ENCODE peak calls at places on chromosomes 16 and 17, in seven cellular contexts. One of them, this sample, is unnamed.

GRCh38 chr17:21285164-21286065 is 904 bp downstream of the MAP2K3 start:
- DNase-seq in left lung: no peak
- DNase-seq in uterus: no peak
- DNase-seq in lower leg skin: no peak
- DNase-seq in fibroblast of pulmonary artery: peak; percentile 79
- DNase-seq in PC-3: peak; percentile 55
- DNase-seq in RWPE1: no peak
- DNase-seq in this sample: peak; percentile 61

GRCh38 chr16:68893710-68894705 is 50.7 kb downstream of the TANGO6 start:
- DNase-seq in fibroblast of pulmonary artery: peak; percentile 54
- DNase-seq in PC-3: peak; percentile 8
- DNase-seq in left lung: no peak
- DNase-seq in lower leg skin: no peak
- DNase-seq in uterus: no peak
- DNase-seq in RWPE1: no peak
- DNase-seq in this sample: no peak

GRCh38 chr17:31398381-31399275 is 7.2 kb downstream of the RAB11FIP4 start:
- DNase-seq in left lung: no peak
- DNase-seq in uterus: no peak
- DNase-seq in lower leg skin: no peak
- DNase-seq in fibroblast of pulmonary artery: no peak
- DNase-seq in PC-3: no peak
- DNase-seq in RWPE1: no peak
- DNase-seq in this sample: no peak

GRCh38 chr17:58432806-58433573 is 15.7 kb upstream of the RNF43 start:
- DNase-seq in fibroblast of pulmonary artery: no peak
- DNase-seq in left lung: no peak
- DNase-seq in lower leg skin: no peak
- DNase-seq in RWPE1: no peak
- DNase-seq in PC-3: peak; percentile 28
- DNase-seq in uterus: no peak
- DNase-seq in this sample: no peak

GRCh38 chr17:41140360-41141132 is at the start of gene KRTAP4-6:
- DNase-seq in lower leg skin: no peak
- DNase-seq in fibroblast of pulmonary artery: no peak
- DNase-seq in uterus: no peak
- DNase-seq in PC-3: peak; percentile 86
- DNase-seq in RWPE1: peak; percentile 74
- DNase-seq in left lung: no peak
- DNase-seq in this sample: no peak

GRCh38 chr17:61403846-61404701 is 4.4 kb downstream of the TBX2 start:
- DNase-seq in PC-3: no peak
- DNase-seq in fibroblast of pulmonary artery: no peak
- DNase-seq in left lung: peak; percentile 73
- DNase-seq in RWPE1: peak; percentile 38
- DNase-seq in uterus: peak; percentile 16
- DNase-seq in lower leg skin: no peak
- DNase-seq in this sample: no peak

GRCh38 chr16:2237552-2238395 is 1.5 kb downstream of the DNASE1L2 start:
- DNase-seq in PC-3: no peak
- DNase-seq in lower leg skin: no peak
- DNase-seq in fibroblast of pulmonary artery: no peak
- DNase-seq in uterus: no peak
- DNase-seq in left lung: no peak
- DNase-seq in RWPE1: no peak
- DNase-seq in this sample: no peak

GRCh38 chr17:79739148-79740062 is 8.7 kb downstream of the ENPP7 start:
- DNase-seq in uterus: no peak
- DNase-seq in fibroblast of pulmonary artery: no peak
- DNase-seq in lower leg skin: no peak
- DNase-seq in left lung: no peak
- DNase-seq in RWPE1: no peak
- DNase-seq in PC-3: peak; percentile 61
- DNase-seq in this sample: no peak

GRCh38 chr16:89040391-89040790 is 53.3 kb upstream of the ACSF3 start:
- DNase-seq in lower leg skin: no peak
- DNase-seq in RWPE1: no peak
- DNase-seq in fibroblast of pulmonary artery: no peak
- DNase-seq in left lung: peak; percentile 39
- DNase-seq in uterus: no peak
- DNase-seq in PC-3: no peak
- DNase-seq in this sample: no peak

GRCh38 chr16:68298907-68299515 is 11.7 kb downstream of the SLC7A6OS start:
- DNase-seq in uterus: peak; percentile 31
- DNase-seq in lower leg skin: peak; percentile 70
- DNase-seq in RWPE1: peak; percentile 45
- DNase-seq in PC-3: peak; percentile 43
- DNase-seq in fibroblast of pulmonary artery: peak; percentile 74
- DNase-seq in left lung: no peak
- DNase-seq in this sample: peak; percentile 51

GRCh38 chr17:49845210-49845782 is 2.6 kb downstream of the TAC4 start:
- DNase-seq in lower leg skin: no peak
- DNase-seq in fibroblast of pulmonary artery: no peak
- DNase-seq in uterus: no peak
- DNase-seq in RWPE1: no peak
- DNase-seq in PC-3: no peak
- DNase-seq in left lung: no peak
- DNase-seq in this sample: peak; percentile 35

GRCh38 chr17:65020284-65020683 is 36.3 kb downstream of the GNA13 start:
- DNase-seq in fibroblast of pulmonary artery: peak; percentile 61
- DNase-seq in RWPE1: peak; percentile 64
- DNase-seq in lower leg skin: no peak
- DNase-seq in PC-3: peak; percentile 67
- DNase-seq in uterus: no peak
- DNase-seq in left lung: no peak
- DNase-seq in this sample: no peak

GRCh38 chr17:62064029-62064790 is 868 bp downstream of the MED13 start:
- DNase-seq in lower leg skin: no peak
- DNase-seq in PC-3: peak; percentile 67
- DNase-seq in RWPE1: peak; percentile 46
- DNase-seq in uterus: no peak
- DNase-seq in fibroblast of pulmonary artery: peak; percentile 27
- DNase-seq in left lung: no peak
- DNase-seq in this sample: no peak

GRCh38 chr16:74460542-74460941 is 39.3 kb upstream of the CLEC18B start:
- DNase-seq in left lung: no peak
- DNase-seq in uterus: no peak
- DNase-seq in RWPE1: no peak
- DNase-seq in fibroblast of pulmonary artery: no peak
- DNase-seq in lower leg skin: no peak
- DNase-seq in PC-3: no peak
- DNase-seq in this sample: no peak

GRCh38 chr16:78388920-78389564 is 289.6 kb downstream of the WWOX start:
- DNase-seq in lower leg skin: no peak
- DNase-seq in uterus: no peak
- DNase-seq in left lung: no peak
- DNase-seq in PC-3: no peak
- DNase-seq in fibroblast of pulmonary artery: no peak
- DNase-seq in RWPE1: no peak
- DNase-seq in this sample: no peak

GRCh38 chr17:8311131-8311790 is 1.2 kb downstream of the ARHGEF15 start:
- DNase-seq in left lung: peak; percentile 75
- DNase-seq in RWPE1: no peak
- DNase-seq in fibroblast of pulmonary artery: no peak
- DNase-seq in uterus: no peak
- DNase-seq in lower leg skin: no peak
- DNase-seq in PC-3: no peak
- DNase-seq in this sample: no peak

GRCh38 chr16:81873843-81874752 is 95.0 kb downstream of the PLCG2 start:
- DNase-seq in PC-3: peak; percentile 58
- DNase-seq in RWPE1: peak; percentile 73
- DNase-seq in uterus: peak; percentile 52
- DNase-seq in left lung: no peak
- DNase-seq in fibroblast of pulmonary artery: peak; percentile 47
- DNase-seq in lower leg skin: peak; percentile 24
- DNase-seq in this sample: no peak

GRCh38 chr16:3183445-3184139 is 4.4 kb upstream of the OR1F1 start:
- DNase-seq in PC-3: no peak
- DNase-seq in left lung: no peak
- DNase-seq in uterus: no peak
- DNase-seq in fibroblast of pulmonary artery: no peak
- DNase-seq in RWPE1: no peak
- DNase-seq in lower leg skin: no peak
- DNase-seq in this sample: no peak

GRCh38 chr16:27771201-27771910 is 221.4 kb downstream of the KATNIP start:
- DNase-seq in RWPE1: no peak
- DNase-seq in fibroblast of pulmonary artery: no peak
- DNase-seq in uterus: no peak
- DNase-seq in PC-3: no peak
- DNase-seq in lower leg skin: no peak
- DNase-seq in left lung: no peak
- DNase-seq in this sample: no peak

GRCh38 chr17:4537451-4538235 is 17.5 kb downstream of the MYBBP1A start:
- DNase-seq in uterus: no peak
- DNase-seq in RWPE1: no peak
- DNase-seq in PC-3: no peak
- DNase-seq in lower leg skin: no peak
- DNase-seq in left lung: no peak
- DNase-seq in fibroblast of pulmonary artery: no peak
- DNase-seq in this sample: no peak
- TF ChIP-seq CTCF in uterus: no peak
- TF ChIP-seq CTCF in RWPE1: no peak
- TF ChIP-seq CTCF in PC-3: no peak
- TF ChIP-seq CTCF in lower leg skin: no peak
- TF ChIP-seq CTCF in left lung: no peak
- TF ChIP-seq CTCF in fibroblast of pulmonary artery: no peak
- TF ChIP-seq CTCF in this sample: no peak

GRCh38 chr16:30775131-30775380 is 11.9 kb downstream of the ZNF629 start:
- DNase-seq in PC-3: no peak
- DNase-seq in lower leg skin: no peak
- DNase-seq in left lung: no peak
- DNase-seq in fibroblast of pulmonary artery: no peak
- DNase-seq in RWPE1: no peak
- DNase-seq in uterus: no peak
- DNase-seq in this sample: no peak
- TF ChIP-seq CTCF in PC-3: no peak
- TF ChIP-seq CTCF in lower leg skin: no peak
- TF ChIP-seq CTCF in left lung: no peak
- TF ChIP-seq CTCF in fibroblast of pulmonary artery: no peak
- TF ChIP-seq CTCF in RWPE1: no peak
- TF ChIP-seq CTCF in uterus: no peak
- TF ChIP-seq CTCF in this sample: no peak

GRCh38 chr17:70901870-70902269 is 732.5 kb downstream of the KCNJ2 start:
- DNase-seq in uterus: no peak
- DNase-seq in PC-3: no peak
- DNase-seq in fibroblast of pulmonary artery: no peak
- DNase-seq in left lung: no peak
- DNase-seq in RWPE1: no peak
- DNase-seq in lower leg skin: no peak
- DNase-seq in this sample: no peak
- TF ChIP-seq CTCF in uterus: no peak
- TF ChIP-seq CTCF in PC-3: peak; percentile 55
- TF ChIP-seq CTCF in fibroblast of pulmonary artery: no peak
- TF ChIP-seq CTCF in left lung: no peak
- TF ChIP-seq CTCF in RWPE1: no peak
- TF ChIP-seq CTCF in lower leg skin: no peak
- TF ChIP-seq CTCF in this sample: no peak

DNA sequence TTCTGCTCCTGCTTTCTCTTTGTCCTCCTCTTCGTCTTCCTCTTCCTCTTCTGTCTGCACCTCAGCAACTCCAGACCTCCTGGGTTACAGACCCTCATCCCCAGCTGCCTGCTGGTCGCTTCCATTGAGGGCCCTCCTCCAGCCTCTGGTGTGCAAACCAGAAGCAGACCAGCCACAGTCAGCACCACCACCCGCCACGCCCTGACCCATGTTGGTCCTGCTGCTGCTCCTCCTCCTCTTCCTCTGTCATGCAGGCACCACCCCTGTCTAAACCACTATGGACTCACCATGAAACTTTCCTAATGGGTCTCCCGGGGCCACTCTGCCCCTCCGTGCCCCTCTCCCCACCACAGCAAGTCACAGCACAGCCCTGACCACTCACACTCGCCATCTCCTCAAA is 11.4 kb upstream of the OGFOD3 start:
- DNase-seq in RWPE1: no peak
- DNase-seq in left lung: peak; percentile 25
- DNase-seq in uterus: no peak
- DNase-seq in PC-3: no peak
- DNase-seq in fibroblast of pulmonary artery: no peak
- DNase-seq in lower leg skin: no peak
- DNase-seq in this sample: no peak
- TF ChIP-seq CTCF in RWPE1: no peak
- TF ChIP-seq CTCF in left lung: no peak
- TF ChIP-seq CTCF in uterus: no peak
- TF ChIP-seq CTCF in PC-3: no peak
- TF ChIP-seq CTCF in fibroblast of pulmonary artery: no peak
- TF ChIP-seq CTCF in lower leg skin: no peak
- TF ChIP-seq CTCF in this sample: no peak

DNA sequence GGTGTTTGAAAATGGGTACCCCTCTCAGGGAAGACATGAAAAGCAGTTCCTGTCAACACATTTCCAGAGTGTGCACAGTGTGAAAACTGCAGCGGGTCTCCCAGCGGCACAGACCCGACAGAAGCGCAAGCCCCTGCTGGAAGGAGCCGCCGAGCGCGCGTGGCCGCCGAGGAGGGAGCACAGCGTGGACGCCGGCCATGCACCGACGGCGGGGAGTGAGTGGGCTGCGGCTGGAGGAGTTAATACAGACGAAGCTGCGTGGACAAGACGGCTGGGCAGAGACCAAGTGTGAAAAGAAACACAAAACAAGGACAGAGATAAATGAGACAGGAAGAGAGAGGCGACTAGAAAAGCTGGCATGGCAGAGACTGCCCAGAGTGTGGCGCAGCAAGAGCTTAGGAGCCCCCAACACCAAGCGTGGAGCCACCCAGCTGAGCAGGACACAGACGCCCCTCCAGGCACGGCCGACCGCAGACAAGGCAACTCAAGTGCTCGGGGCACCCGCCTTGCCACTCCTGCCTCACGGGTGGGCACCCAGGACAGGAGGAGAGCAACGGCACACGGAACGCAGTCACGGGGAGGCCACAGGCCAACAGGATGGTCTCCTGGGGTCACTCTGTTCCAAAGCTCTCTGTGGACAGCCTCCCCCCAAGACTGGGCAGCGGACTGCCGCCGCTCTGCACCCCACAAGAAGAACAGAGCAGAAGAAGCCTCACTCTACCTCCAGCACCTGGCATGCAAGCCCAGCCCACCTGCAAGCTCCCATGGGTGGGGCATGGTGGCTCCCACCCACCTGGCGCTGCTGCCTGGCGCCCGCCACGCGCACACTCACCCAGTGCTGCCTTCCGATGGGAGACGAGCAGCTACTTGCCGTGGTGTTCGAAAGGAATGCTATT is 16.6 kb downstream of the SLC16A3 start:
- DNase-seq in left lung: peak; percentile 77
- DNase-seq in fibroblast of pulmonary artery: no peak
- DNase-seq in uterus: no peak
- DNase-seq in RWPE1: no peak
- DNase-seq in lower leg skin: no peak
- DNase-seq in PC-3: no peak
- DNase-seq in this sample: no peak
- TF ChIP-seq CTCF in left lung: no peak
- TF ChIP-seq CTCF in fibroblast of pulmonary artery: no peak
- TF ChIP-seq CTCF in uterus: no peak
- TF ChIP-seq CTCF in RWPE1: no peak
- TF ChIP-seq CTCF in lower leg skin: no peak
- TF ChIP-seq CTCF in PC-3: no peak
- TF ChIP-seq CTCF in this sample: no peak

DNA sequence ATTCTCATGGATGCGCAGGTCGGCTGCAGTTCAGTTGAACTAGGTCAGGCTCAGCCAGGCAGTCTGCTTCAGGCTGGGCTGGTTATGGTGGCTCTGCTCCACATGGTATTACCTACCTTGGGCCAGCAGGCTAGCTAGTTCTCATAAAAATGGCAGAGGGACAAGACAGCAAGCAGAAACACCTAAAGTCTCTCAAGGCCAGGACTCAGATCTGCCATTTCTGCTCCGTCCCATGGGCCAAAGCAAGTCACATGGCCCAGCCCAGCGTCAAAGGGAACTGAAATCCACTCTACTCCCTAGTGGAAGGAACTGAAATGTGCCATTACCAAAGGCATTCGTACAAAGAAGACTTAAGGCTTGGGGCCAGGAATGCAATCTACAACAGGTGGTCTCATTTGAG is 160.0 kb downstream of the TMEM132E start:
- DNase-seq in uterus: no peak
- DNase-seq in left lung: no peak
- DNase-seq in PC-3: no peak
- DNase-seq in fibroblast of pulmonary artery: no peak
- DNase-seq in lower leg skin: no peak
- DNase-seq in RWPE1: no peak
- DNase-seq in this sample: no peak
- TF ChIP-seq CTCF in uterus: no peak
- TF ChIP-seq CTCF in left lung: no peak
- TF ChIP-seq CTCF in PC-3: no peak
- TF ChIP-seq CTCF in fibroblast of pulmonary artery: no peak
- TF ChIP-seq CTCF in lower leg skin: no peak
- TF ChIP-seq CTCF in RWPE1: no peak
- TF ChIP-seq CTCF in this sample: no peak

This sample was measured in gastrocnemius medialis.